ENCODE peak calls at places on chromosomes 1 and 21, in eight cellular contexts. One of them, this sample, is unnamed.

GRCh38 chr1:244010191-244010590 is 40.9 kb upstream of the ZBTB18 start:
- DNase-seq in RWPE2: no peak
- DNase-seq in lower lobe of right lung: no peak
- DNase-seq in A549: peak
- DNase-seq in mammary epithelial cell: no peak
- DNase-seq in RWPE1: no peak
- DNase-seq in activated B cell treated with CpG ODN at 0.5 μM for 24 hours: no peak
- DNase-seq in neural progenitor cell: peak
- DNase-seq in this sample: no peak

GRCh38 chr1:30790850-30791778 is 33.5 kb upstream of the LAPTM5 start:
- DNase-seq in RWPE2: no peak
- DNase-seq in lower lobe of right lung: no peak
- DNase-seq in A549: no peak
- DNase-seq in mammary epithelial cell: no peak
- DNase-seq in RWPE1: no peak
- DNase-seq in activated B cell treated with CpG ODN at 0.5 μM for 24 hours: no peak
- DNase-seq in neural progenitor cell: no peak
- DNase-seq in this sample: no peak

GRCh38 chr1:119674110-119674509 is 26.0 kb upstream of the ZNF697 start:
- DNase-seq in RWPE2: no peak
- DNase-seq in lower lobe of right lung: no peak
- DNase-seq in A549: no peak
- DNase-seq in mammary epithelial cell: peak
- DNase-seq in RWPE1: peak
- DNase-seq in activated B cell treated with CpG ODN at 0.5 μM for 24 hours: no peak
- DNase-seq in neural progenitor cell: peak
- DNase-seq in this sample: no peak

GRCh38 chr1:2471587-2472001 is 4.5 kb upstream of the PLCH2 start:
- DNase-seq in RWPE2: no peak
- DNase-seq in lower lobe of right lung: no peak
- DNase-seq in A549: no peak
- DNase-seq in mammary epithelial cell: no peak
- DNase-seq in RWPE1: no peak
- DNase-seq in activated B cell treated with CpG ODN at 0.5 μM for 24 hours: no peak
- DNase-seq in neural progenitor cell: no peak
- DNase-seq in this sample: no peak

GRCh38 chr1:78101514-78101913 is 55.7 kb downstream of the GIPC2 start:
- DNase-seq in RWPE2: no peak
- DNase-seq in lower lobe of right lung: no peak
- DNase-seq in A549: peak
- DNase-seq in mammary epithelial cell: peak
- DNase-seq in RWPE1: peak
- DNase-seq in activated B cell treated with CpG ODN at 0.5 μM for 24 hours: no peak
- DNase-seq in neural progenitor cell: no peak
- DNase-seq in this sample: no peak

GRCh38 chr1:181152892-181153633 is 64.6 kb downstream of the IER5 start:
- DNase-seq in RWPE2: no peak
- DNase-seq in lower lobe of right lung: peak
- DNase-seq in A549: no peak
- DNase-seq in mammary epithelial cell: no peak
- DNase-seq in RWPE1: no peak
- DNase-seq in activated B cell treated with CpG ODN at 0.5 μM for 24 hours: peak
- DNase-seq in neural progenitor cell: peak
- DNase-seq in this sample: no peak

GRCh38 chr1:17018849-17019248 is 7.1 kb upstream of the ATP13A2 start:
- DNase-seq in RWPE2: no peak
- DNase-seq in lower lobe of right lung: no peak
- DNase-seq in A549: no peak
- DNase-seq in mammary epithelial cell: no peak
- DNase-seq in RWPE1: no peak
- DNase-seq in activated B cell treated with CpG ODN at 0.5 μM for 24 hours: no peak
- DNase-seq in neural progenitor cell: no peak
- DNase-seq in this sample: no peak

GRCh38 chr1:166485620-166486019 is 318.8 kb upstream of the FAM78B start:
- DNase-seq in RWPE2: no peak
- DNase-seq in lower lobe of right lung: no peak
- DNase-seq in A549: no peak
- DNase-seq in mammary epithelial cell: peak
- DNase-seq in RWPE1: peak
- DNase-seq in activated B cell treated with CpG ODN at 0.5 μM for 24 hours: no peak
- DNase-seq in neural progenitor cell: no peak
- DNase-seq in this sample: no peak

GRCh38 chr1:164728719-164729118 is 169.7 kb downstream of the PBX1 start:
- DNase-seq in RWPE2: no peak
- DNase-seq in lower lobe of right lung: no peak
- DNase-seq in A549: no peak
- DNase-seq in mammary epithelial cell: no peak
- DNase-seq in RWPE1: no peak
- DNase-seq in activated B cell treated with CpG ODN at 0.5 μM for 24 hours: no peak
- DNase-seq in neural progenitor cell: no peak
- DNase-seq in this sample: no peak

GRCh38 chr21:26169611-26170470 is 729 bp downstream of the APP start:
- DNase-seq in RWPE2: peak
- DNase-seq in lower lobe of right lung: peak
- DNase-seq in A549: peak
- DNase-seq in mammary epithelial cell: peak
- DNase-seq in RWPE1: peak
- DNase-seq in activated B cell treated with CpG ODN at 0.5 μM for 24 hours: peak
- DNase-seq in neural progenitor cell: peak
- DNase-seq in this sample: peak

GRCh38 chr1:156126701-156127534 is 12.4 kb downstream of the LMNA start:
- DNase-seq in RWPE2: no peak
- DNase-seq in lower lobe of right lung: peak
- DNase-seq in A549: no peak
- DNase-seq in mammary epithelial cell: peak
- DNase-seq in RWPE1: no peak
- DNase-seq in activated B cell treated with CpG ODN at 0.5 μM for 24 hours: peak
- DNase-seq in neural progenitor cell: no peak
- DNase-seq in this sample: no peak

GRCh38 chr1:156129687-156130577 is 15.4 kb downstream of the LMNA start:
- DNase-seq in RWPE2: peak
- DNase-seq in lower lobe of right lung: peak
- DNase-seq in A549: peak
- DNase-seq in mammary epithelial cell: peak
- DNase-seq in RWPE1: peak
- DNase-seq in activated B cell treated with CpG ODN at 0.5 μM for 24 hours: peak
- DNase-seq in neural progenitor cell: peak
- DNase-seq in this sample: peak

GRCh38 chr1:156134716-156135435 is 18.5 kb upstream of the SEMA4A start:
- DNase-seq in RWPE2: no peak
- DNase-seq in lower lobe of right lung: no peak
- DNase-seq in A549: no peak
- DNase-seq in mammary epithelial cell: no peak
- DNase-seq in RWPE1: no peak
- DNase-seq in activated B cell treated with CpG ODN at 0.5 μM for 24 hours: no peak
- DNase-seq in neural progenitor cell: no peak
- DNase-seq in this sample: no peak

GRCh38 chr1:156128749-156129682 is 14.5 kb downstream of the LMNA start:
- DNase-seq in RWPE2: no peak
- DNase-seq in lower lobe of right lung: no peak
- DNase-seq in A549: no peak
- DNase-seq in mammary epithelial cell: no peak
- DNase-seq in RWPE1: no peak
- DNase-seq in activated B cell treated with CpG ODN at 0.5 μM for 24 hours: no peak
- DNase-seq in neural progenitor cell: no peak
- DNase-seq in this sample: no peak

GRCh38 chr1:156130578-156130942 is 16.0 kb downstream of the LMNA start:
- DNase-seq in RWPE2: no peak
- DNase-seq in lower lobe of right lung: no peak
- DNase-seq in A549: no peak
- DNase-seq in mammary epithelial cell: no peak
- DNase-seq in RWPE1: no peak
- DNase-seq in activated B cell treated with CpG ODN at 0.5 μM for 24 hours: no peak
- DNase-seq in neural progenitor cell: no peak
- DNase-seq in this sample: no peak
- TF ChIP-seq CTCF in RWPE2: peak
- TF ChIP-seq CTCF in lower lobe of right lung: peak
- TF ChIP-seq CTCF in A549: no peak
- TF ChIP-seq CTCF in mammary epithelial cell: no peak
- TF ChIP-seq CTCF in RWPE1: peak
- TF ChIP-seq CTCF in activated B cell treated with CpG ODN at 0.5 μM for 24 hours: no peak
- TF ChIP-seq CTCF in neural progenitor cell: no peak
- TF ChIP-seq CTCF in this sample: no peak

DNA sequence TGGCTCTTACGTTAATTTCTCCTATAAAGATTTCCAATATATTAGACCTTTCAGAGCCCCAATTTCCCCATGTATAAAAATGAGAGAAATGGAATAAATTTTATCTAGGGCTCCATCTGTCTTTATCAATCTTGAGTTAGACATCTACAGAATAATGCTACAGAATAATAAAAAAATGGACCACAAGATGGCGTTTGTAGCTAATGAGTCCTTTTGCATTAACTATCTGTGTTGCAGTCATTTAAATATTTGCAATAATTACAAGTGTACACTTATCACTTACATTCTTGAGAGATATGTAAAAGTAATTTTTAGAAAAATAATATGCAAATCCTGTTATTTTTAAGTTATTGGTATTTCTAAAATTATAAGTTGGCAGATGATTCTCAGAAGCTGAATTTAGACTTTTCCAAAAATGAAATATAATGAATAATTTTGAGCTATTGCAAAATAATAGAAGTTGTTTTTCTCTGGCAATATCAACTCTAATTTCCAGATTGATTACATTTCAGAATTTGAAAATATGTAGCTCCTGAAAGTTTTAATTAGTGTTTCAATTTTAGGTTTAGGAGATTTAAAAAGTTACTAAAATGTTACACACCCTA is 87.7 kb downstream of the SNX7 start:
- DNase-seq in RWPE2: no peak
- DNase-seq in lower lobe of right lung: no peak
- DNase-seq in A549: no peak
- DNase-seq in mammary epithelial cell: no peak
- DNase-seq in RWPE1: peak
- DNase-seq in activated B cell treated with CpG ODN at 0.5 μM for 24 hours: no peak
- DNase-seq in neural progenitor cell: no peak
- DNase-seq in this sample: no peak
- TF ChIP-seq CTCF in RWPE2: peak
- TF ChIP-seq CTCF in lower lobe of right lung: no peak
- TF ChIP-seq CTCF in A549: peak
- TF ChIP-seq CTCF in mammary epithelial cell: peak
- TF ChIP-seq CTCF in RWPE1: peak
- TF ChIP-seq CTCF in activated B cell treated with CpG ODN at 0.5 μM for 24 hours: no peak
- TF ChIP-seq CTCF in neural progenitor cell: peak
- TF ChIP-seq CTCF in this sample: peak

GRCh38 chr1:62746809-62747138 is 37.2 kb upstream of the ATG4C start:
- DNase-seq in RWPE2: no peak
- DNase-seq in lower lobe of right lung: no peak
- DNase-seq in A549: no peak
- DNase-seq in mammary epithelial cell: no peak
- DNase-seq in RWPE1: no peak
- DNase-seq in activated B cell treated with CpG ODN at 0.5 μM for 24 hours: no peak
- DNase-seq in neural progenitor cell: no peak
- DNase-seq in this sample: no peak
- TF ChIP-seq CTCF in RWPE2: peak
- TF ChIP-seq CTCF in lower lobe of right lung: no peak
- TF ChIP-seq CTCF in A549: no peak
- TF ChIP-seq CTCF in mammary epithelial cell: no peak
- TF ChIP-seq CTCF in RWPE1: peak
- TF ChIP-seq CTCF in activated B cell treated with CpG ODN at 0.5 μM for 24 hours: no peak
- TF ChIP-seq CTCF in neural progenitor cell: no peak
- TF ChIP-seq CTCF in this sample: no peak

DNA sequence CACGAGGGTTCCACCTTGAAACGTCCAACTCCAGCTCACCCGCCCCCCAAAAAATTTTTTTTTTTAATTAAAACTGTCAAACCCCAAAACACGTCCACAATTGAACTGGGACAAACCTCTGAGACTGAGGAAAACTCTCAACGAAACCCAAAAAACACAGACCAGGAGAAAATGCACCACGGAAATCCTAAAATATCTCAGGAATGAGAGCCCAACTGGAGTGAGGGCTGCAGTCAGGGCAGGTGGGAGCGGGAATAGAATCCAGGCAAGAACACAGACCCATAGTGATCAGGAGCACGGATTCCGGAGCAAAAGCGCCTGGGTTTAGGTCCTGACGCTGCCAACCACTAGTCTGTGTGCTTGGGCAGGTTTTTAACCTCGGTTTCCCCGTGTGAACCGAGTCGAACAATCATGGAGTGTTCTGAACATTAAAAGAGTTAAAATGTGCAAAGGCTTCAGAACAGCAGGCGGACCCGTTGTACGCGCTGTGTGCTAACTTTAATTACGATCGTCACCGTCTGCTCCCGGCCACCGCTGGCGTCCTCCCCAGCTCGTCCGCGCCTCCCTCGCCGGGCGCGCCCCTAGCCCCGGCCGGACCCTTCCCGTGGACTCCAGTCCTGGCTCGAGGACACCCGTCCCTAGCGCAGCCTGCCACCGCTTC is 624 bp downstream of the ARHGAP29 start:
- DNase-seq in RWPE2: no peak
- DNase-seq in lower lobe of right lung: no peak
- DNase-seq in A549: no peak
- DNase-seq in mammary epithelial cell: peak
- DNase-seq in RWPE1: no peak
- DNase-seq in activated B cell treated with CpG ODN at 0.5 μM for 24 hours: no peak
- DNase-seq in neural progenitor cell: peak
- DNase-seq in this sample: no peak
- TF ChIP-seq CTCF in RWPE2: no peak
- TF ChIP-seq CTCF in lower lobe of right lung: no peak
- TF ChIP-seq CTCF in A549: peak
- TF ChIP-seq CTCF in mammary epithelial cell: peak
- TF ChIP-seq CTCF in RWPE1: peak
- TF ChIP-seq CTCF in activated B cell treated with CpG ODN at 0.5 μM for 24 hours: no peak
- TF ChIP-seq CTCF in neural progenitor cell: peak
- TF ChIP-seq CTCF in this sample: peak

GRCh38 chr1:155504207-155504606 is 58.4 kb downstream of the ASH1L start:
- DNase-seq in RWPE2: no peak
- DNase-seq in lower lobe of right lung: no peak
- DNase-seq in A549: peak
- DNase-seq in mammary epithelial cell: peak
- DNase-seq in RWPE1: peak
- DNase-seq in activated B cell treated with CpG ODN at 0.5 μM for 24 hours: no peak
- DNase-seq in neural progenitor cell: no peak
- DNase-seq in this sample: no peak
- TF ChIP-seq CTCF in RWPE2: peak
- TF ChIP-seq CTCF in lower lobe of right lung: peak
- TF ChIP-seq CTCF in A549: peak
- TF ChIP-seq CTCF in mammary epithelial cell: peak
- TF ChIP-seq CTCF in RWPE1: peak
- TF ChIP-seq CTCF in activated B cell treated with CpG ODN at 0.5 μM for 24 hours: no peak
- TF ChIP-seq CTCF in neural progenitor cell: no peak
- TF ChIP-seq CTCF in this sample: peak

GRCh38 chr1:195608883-195609282 is 999.4 kb downstream of the KCNT2 start:
- DNase-seq in RWPE2: no peak
- DNase-seq in lower lobe of right lung: no peak
- DNase-seq in A549: no peak
- DNase-seq in mammary epithelial cell: no peak
- DNase-seq in RWPE1: no peak
- DNase-seq in activated B cell treated with CpG ODN at 0.5 μM for 24 hours: no peak
- DNase-seq in neural progenitor cell: peak
- DNase-seq in this sample: no peak
- TF ChIP-seq CTCF in RWPE2: peak
- TF ChIP-seq CTCF in lower lobe of right lung: no peak
- TF ChIP-seq CTCF in A549: no peak
- TF ChIP-seq CTCF in mammary epithelial cell: peak
- TF ChIP-seq CTCF in RWPE1: no peak
- TF ChIP-seq CTCF in activated B cell treated with CpG ODN at 0.5 μM for 24 hours: no peak
- TF ChIP-seq CTCF in neural progenitor cell: peak
- TF ChIP-seq CTCF in this sample: peak

GRCh38 chr1:237736372-237737029 is 154.2 kb downstream of the ZP4 start:
- DNase-seq in RWPE2: no peak
- DNase-seq in lower lobe of right lung: no peak
- DNase-seq in A549: no peak
- DNase-seq in mammary epithelial cell: peak
- DNase-seq in RWPE1: peak
- DNase-seq in activated B cell treated with CpG ODN at 0.5 μM for 24 hours: no peak
- DNase-seq in neural progenitor cell: peak
- DNase-seq in this sample: no peak
- TF ChIP-seq CTCF in RWPE2: peak
- TF ChIP-seq CTCF in lower lobe of right lung: no peak
- TF ChIP-seq CTCF in A549: no peak
- TF ChIP-seq CTCF in mammary epithelial cell: peak
- TF ChIP-seq CTCF in RWPE1: no peak
- TF ChIP-seq CTCF in activated B cell treated with CpG ODN at 0.5 μM for 24 hours: no peak
- TF ChIP-seq CTCF in neural progenitor cell: peak
- TF ChIP-seq CTCF in this sample: peak

GRCh38 chr1:246117066-246117791 is 389.9 kb downstream of the SMYD3 start:
- DNase-seq in RWPE2: no peak
- DNase-seq in lower lobe of right lung: no peak
- DNase-seq in A549: peak
- DNase-seq in mammary epithelial cell: no peak
- DNase-seq in RWPE1: peak
- DNase-seq in activated B cell treated with CpG ODN at 0.5 μM for 24 hours: no peak
- DNase-seq in neural progenitor cell: peak
- DNase-seq in this sample: no peak
- TF ChIP-seq CTCF in RWPE2: peak
- TF ChIP-seq CTCF in lower lobe of right lung: peak
- TF ChIP-seq CTCF in A549: peak
- TF ChIP-seq CTCF in mammary epithelial cell: peak
- TF ChIP-seq CTCF in RWPE1: no peak
- TF ChIP-seq CTCF in activated B cell treated with CpG ODN at 0.5 μM for 24 hours: no peak
- TF ChIP-seq CTCF in neural progenitor cell: peak
- TF ChIP-seq CTCF in this sample: peak

This sample was measured in neural crest cell.